ENCODE peak calls at places on chromosomes 11 and 22, in eight cellular contexts. S, Y, P, A, H, Q, I and G are unnamed samples.

GRCh38 chr11:16347928-16348685 is 8.2 kb downstream of the SOX6 start:
- DNase-seq in S (no peak), Y (no peak), P (no peak), A (no peak), H (peak), Q (no peak), I (no peak), G (no peak)

GRCh38 chr11:61961570-61962212 is 5.7 kb downstream of the FTH1 start:
- DNase-seq in S (peak), Y (no peak), P (peak), A (peak), H (no peak), Q (no peak), I (no peak), G (no peak)

GRCh38 chr11:73249304-73249703 is 22.8 kb upstream of the P2RY6 start:
- DNase-seq in S (no peak), Y (no peak), P (no peak), A (no peak), H (no peak), Q (no peak), I (no peak), G (no peak)

GRCh38 chr11:124499711-124500110 is 43.7 kb downstream of the OR8B12 start:
- DNase-seq in S (no peak), Y (no peak), P (no peak), A (no peak), H (no peak), Q (no peak), I (no peak), G (no peak)

GRCh38 chr11:92048415-92048814 is 176.2 kb upstream of the FAT3 start:
- DNase-seq in S (no peak), Y (no peak), P (no peak), A (no peak), H (no peak), Q (no peak), I (no peak), G (peak)

GRCh38 chr11:2451916-2452694 is 7.3 kb downstream of the KCNQ1 start:
- DNase-seq in S (peak), Y (no peak), P (no peak), A (peak), H (no peak), Q (no peak), I (no peak), G (no peak)

GRCh38 chr22:49561976-49562375 is 265.7 kb downstream of the BRD1 start:
- DNase-seq in S (peak), Y (no peak), P (no peak), A (peak), H (no peak), Q (no peak), I (no peak), G (no peak)

GRCh38 chr22:37448521-37449150 is 21.4 kb upstream of the ELFN2 start:
- DNase-seq in S (no peak), Y (no peak), P (no peak), A (no peak), H (no peak), Q (no peak), I (no peak), G (no peak)

GRCh38 chr11:103806130-103806900 is 230.1 kb upstream of the DDI1 start:
- DNase-seq in S (no peak), Y (peak), P (no peak), A (no peak), H (no peak), Q (no peak), I (no peak), G (no peak)

GRCh38 chr22:41367039-41367679 is 14.6 kb upstream of the TEF start:
- DNase-seq in S (peak), Y (peak), P (peak), A (peak), H (peak), Q (no peak), I (peak), G (peak)

GRCh38 chr11:107689317-107690202 is 22.3 kb downstream of the SLN start:
- DNase-seq in S (peak), Y (peak), P (peak), A (peak), H (no peak), Q (peak), I (peak), G (peak)

GRCh38 chr11:69637956-69638871 is 2.7 kb upstream of the CCND1 start:
- DNase-seq in S (peak), Y (peak), P (peak), A (peak), H (no peak), Q (no peak), I (peak), G (peak)

GRCh38 chr11:44159848-44160721 is 64.6 kb downstream of the EXT2 start:
- DNase-seq in S (no peak), Y (no peak), P (no peak), A (no peak), H (no peak), Q (no peak), I (no peak), G (no peak)

GRCh38 chr11:26993965-26994446 is at the start of gene FIBIN:
- DNase-seq in S (no peak), Y (no peak), P (peak), A (peak), H (no peak), Q (no peak), I (peak), G (peak)

GRCh38 chr11:43870981-43871550 is 9.6 kb upstream of the ALKBH3 start:
- DNase-seq in S (no peak), Y (no peak), P (no peak), A (no peak), H (no peak), Q (no peak), I (no peak), G (no peak)

GRCh38 chr11:117011541-117011908 is 86.7 kb downstream of the SIK3 start:
- DNase-seq in S (no peak), Y (no peak), P (no peak), A (no peak), H (no peak), Q (no peak), I (no peak), G (no peak)

GRCh38 chr11:112828433-112828832 is 132.8 kb upstream of the NCAM1 start:
- DNase-seq in S (no peak), Y (no peak), P (no peak), A (no peak), H (no peak), Q (no peak), I (no peak), G (no peak)

GRCh38 chr11:131195801-131196517 is 174.5 kb upstream of the NTM start:
- DNase-seq in S (no peak), Y (no peak), P (no peak), A (no peak), H (peak), Q (no peak), I (no peak), G (no peak)

GRCh38 chr11:19832166-19832750 is 119.6 kb downstream of the NAV2 start:
- DNase-seq in S (no peak), Y (no peak), P (no peak), A (no peak), H (no peak), Q (no peak), I (peak), G (no peak)

GRCh38 chr11:119696378-119697157 is 32.4 kb downstream of the NECTIN1 start:
- DNase-seq in S (no peak), Y (no peak), P (no peak), A (no peak), H (no peak), Q (no peak), I (no peak), G (no peak)

GRCh38 chr11:96055706-96056387 is 131.9 kb upstream of the MTMR2 start:
- DNase-seq in S (no peak), Y (no peak), P (no peak), A (no peak), H (no peak), Q (no peak), I (no peak), G (peak)

GRCh38 chr11:121479355-121479754 is 26.6 kb upstream of the SORL1-AS1 start:
- DNase-seq in S (no peak), Y (no peak), P (peak), A (no peak), H (no peak), Q (no peak), I (no peak), G (no peak)

GRCh38 chr11:120625565-120625964 is 114.0 kb downstream of the GRIK4 start:
- DNase-seq in S (no peak), Y (no peak), P (no peak), A (no peak), H (no peak), Q (no peak), I (no peak), G (no peak)

GRCh38 chr11:78752528-78752927 is 177.9 kb upstream of the NARS2 start:
- DNase-seq in S (no peak), Y (no peak), P (no peak), A (no peak), H (no peak), Q (no peak), I (no peak), G (no peak)

GRCh38 chr11:131880279-131880678 is 509.9 kb downstream of the NTM start:
- DNase-seq in S (no peak), Y (no peak), P (no peak), A (no peak), H (no peak), Q (no peak), I (no peak), G (no peak)

GRCh38 chr11:45683285-45684058 is 18.1 kb upstream of the CHST1 start:
- DNase-seq in S (no peak), Y (no peak), P (no peak), A (no peak), H (no peak), Q (no peak), I (no peak), G (peak)

GRCh38 chr11:134205729-134206128 is 18.0 kb downstream of the NCAPD3 start:
- DNase-seq in S (no peak), Y (no peak), P (no peak), A (no peak), H (no peak), Q (no peak), I (no peak), G (no peak)

GRCh38 chr11:65774525-65775306 is 6.1 kb downstream of the AP5B1 start:
- DNase-seq in S (no peak), Y (no peak), P (peak), A (peak), H (no peak), Q (no peak), I (no peak), G (no peak)

GRCh38 chr11:104713366-104713765 is 184.9 kb downstream of the CASP12 start:
- DNase-seq in S (no peak), Y (no peak), P (no peak), A (no peak), H (no peak), Q (no peak), I (no peak), G (peak)

GRCh38 chr22:26483439-26484359 is at the start of the genes HPS4 and SRRD:
- DNase-seq in S (peak), Y (peak), P (peak), A (peak), H (peak), Q (peak), I (peak), G (peak)

GRCh38 chr11:73757598-73757997 is 3.3 kb downstream of the RAB6A start:
- DNase-seq in S (no peak), Y (no peak), P (no peak), A (no peak), H (no peak), Q (no peak), I (no peak), G (no peak)

GRCh38 chr11:33195391-33196190 is 34.3 kb upstream of the CSTF3 start:
- DNase-seq in S (no peak), Y (no peak), P (no peak), A (no peak), H (no peak), Q (no peak), I (no peak), G (no peak)